ENCODE peak calls at places on chromosomes 5 and 9, in ten cellular contexts. One of them, this sample, is unnamed. For H3K36me3, the result is how much of the 10 kb centered on the place peaks cover.

GRCh38 chr9:95815153-95815552 is 60.3 kb upstream of the ERCC6L2 start:
- DNase-seq in adrenal gland: no peak
- DNase-seq in H1: no peak
- DNase-seq in thoracic aorta: no peak
- DNase-seq in tibial artery: no peak
- DNase-seq in tibial nerve: no peak
- DNase-seq in ascending aorta: no peak
- DNase-seq in cardiac muscle cell: peak
- DNase-seq in psoas muscle: no peak
- DNase-seq in ovary: no peak
- DNase-seq in this sample: no peak

GRCh38 chr5:143445726-143446125 is 42.2 kb upstream of the NR3C1 start:
- DNase-seq in tibial artery: no peak
- DNase-seq in H1: no peak
- DNase-seq in adrenal gland: no peak
- DNase-seq in thoracic aorta: no peak
- DNase-seq in cardiac muscle cell: no peak
- DNase-seq in ovary: no peak
- DNase-seq in tibial nerve: no peak
- DNase-seq in psoas muscle: no peak
- DNase-seq in ascending aorta: no peak
- DNase-seq in this sample: no peak

GRCh38 chr9:137807721-137808703 is 69.6 kb upstream of the CACNA1B start:
- DNase-seq in psoas muscle: no peak
- DNase-seq in ovary: no peak
- DNase-seq in cardiac muscle cell: no peak
- DNase-seq in H1: no peak
- DNase-seq in tibial nerve: no peak
- DNase-seq in tibial artery: no peak
- DNase-seq in ascending aorta: no peak
- DNase-seq in adrenal gland: no peak
- DNase-seq in thoracic aorta: no peak
- DNase-seq in this sample: no peak

GRCh38 chr9:137461316-137461662 is 2.2 kb upstream of the NSMF start:
- DNase-seq in cardiac muscle cell: no peak
- DNase-seq in ovary: no peak
- DNase-seq in tibial artery: no peak
- DNase-seq in thoracic aorta: no peak
- DNase-seq in psoas muscle: peak
- DNase-seq in tibial nerve: no peak
- DNase-seq in adrenal gland: no peak
- DNase-seq in ascending aorta: no peak
- DNase-seq in H1: no peak
- DNase-seq in this sample: no peak

GRCh38 chr9:13330396-13331004 is 51.0 kb upstream of the MPDZ start:
- DNase-seq in psoas muscle: no peak
- DNase-seq in thoracic aorta: peak
- DNase-seq in tibial artery: peak
- DNase-seq in cardiac muscle cell: peak
- DNase-seq in ascending aorta: peak
- DNase-seq in tibial nerve: no peak
- DNase-seq in H1: no peak
- DNase-seq in adrenal gland: peak
- DNase-seq in ovary: peak
- DNase-seq in this sample: no peak

GRCh38 chr5:36733183-36733582 is 126.8 kb downstream of the SLC1A3 start:
- DNase-seq in ascending aorta: no peak
- DNase-seq in psoas muscle: no peak
- DNase-seq in adrenal gland: no peak
- DNase-seq in tibial nerve: no peak
- DNase-seq in thoracic aorta: no peak
- DNase-seq in cardiac muscle cell: no peak
- DNase-seq in H1: no peak
- DNase-seq in ovary: no peak
- DNase-seq in tibial artery: no peak
- DNase-seq in this sample: no peak

GRCh38 chr9:122445155-122445749 is 32.5 kb downstream of the OR1J1 start:
- DNase-seq in H1: no peak
- DNase-seq in thoracic aorta: no peak
- DNase-seq in cardiac muscle cell: peak
- DNase-seq in ovary: no peak
- DNase-seq in psoas muscle: no peak
- DNase-seq in ascending aorta: no peak
- DNase-seq in tibial nerve: no peak
- DNase-seq in adrenal gland: no peak
- DNase-seq in tibial artery: no peak
- DNase-seq in this sample: no peak

GRCh38 chr9:105148328-105149006 is 96.0 kb upstream of the SLC44A1 start:
- DNase-seq in ascending aorta: no peak
- DNase-seq in thoracic aorta: no peak
- DNase-seq in tibial artery: no peak
- DNase-seq in psoas muscle: no peak
- DNase-seq in ovary: no peak
- DNase-seq in adrenal gland: no peak
- DNase-seq in cardiac muscle cell: no peak
- DNase-seq in H1: peak
- DNase-seq in tibial nerve: no peak
- DNase-seq in this sample: no peak

GRCh38 chr5:34621280-34622045 is 34.7 kb upstream of the RAI14 start:
- DNase-seq in H1: no peak
- DNase-seq in tibial nerve: no peak
- DNase-seq in adrenal gland: no peak
- DNase-seq in psoas muscle: no peak
- DNase-seq in ascending aorta: no peak
- DNase-seq in cardiac muscle cell: peak
- DNase-seq in thoracic aorta: no peak
- DNase-seq in ovary: no peak
- DNase-seq in tibial artery: no peak
- DNase-seq in this sample: no peak

GRCh38 chr5:124537136-124537919 is 209.1 kb downstream of the ZNF608 start:
- DNase-seq in adrenal gland: no peak
- DNase-seq in psoas muscle: no peak
- DNase-seq in H1: no peak
- DNase-seq in ovary: no peak
- DNase-seq in tibial nerve: no peak
- DNase-seq in cardiac muscle cell: no peak
- DNase-seq in tibial artery: no peak
- DNase-seq in thoracic aorta: no peak
- DNase-seq in ascending aorta: no peak
- DNase-seq in this sample: no peak

GRCh38 chr5:72106922-72107873 is at the start of gene MAP1B:
- DNase-seq in ovary: peak
- DNase-seq in thoracic aorta: no peak
- DNase-seq in tibial nerve: peak
- DNase-seq in psoas muscle: peak
- DNase-seq in ascending aorta: peak
- DNase-seq in cardiac muscle cell: peak
- DNase-seq in adrenal gland: peak
- DNase-seq in H1: peak
- DNase-seq in tibial artery: peak
- DNase-seq in this sample: no peak

GRCh38 chr9:136304981-136305380 is 1.1 kb upstream of the CCDC187 start:
- DNase-seq in cardiac muscle cell: no peak
- DNase-seq in adrenal gland: no peak
- DNase-seq in H1: no peak
- DNase-seq in ovary: no peak
- DNase-seq in tibial nerve: no peak
- DNase-seq in psoas muscle: no peak
- DNase-seq in ascending aorta: no peak
- DNase-seq in tibial artery: no peak
- DNase-seq in thoracic aorta: no peak
- DNase-seq in this sample: no peak

GRCh38 chr9:136306691-136307208 is 2.9 kb upstream of the CCDC187 start:
- DNase-seq in psoas muscle: no peak
- DNase-seq in H1: no peak
- DNase-seq in adrenal gland: no peak
- DNase-seq in tibial artery: no peak
- DNase-seq in ascending aorta: no peak
- DNase-seq in ovary: no peak
- DNase-seq in tibial nerve: no peak
- DNase-seq in thoracic aorta: no peak
- DNase-seq in cardiac muscle cell: peak
- DNase-seq in this sample: no peak

GRCh38 chr9:136304456-136304855 is 562 bp upstream of the CCDC187 start:
- DNase-seq in H1: no peak
- DNase-seq in thoracic aorta: no peak
- DNase-seq in adrenal gland: no peak
- DNase-seq in tibial nerve: no peak
- DNase-seq in tibial artery: no peak
- DNase-seq in cardiac muscle cell: no peak
- DNase-seq in ovary: no peak
- DNase-seq in psoas muscle: no peak
- DNase-seq in ascending aorta: no peak
- DNase-seq in this sample: no peak

GRCh38 chr9:136307215-136307750 is 3.4 kb upstream of the CCDC187 start:
- DNase-seq in ascending aorta: no peak
- DNase-seq in thoracic aorta: no peak
- DNase-seq in cardiac muscle cell: peak
- DNase-seq in tibial artery: no peak
- DNase-seq in ovary: no peak
- DNase-seq in tibial nerve: no peak
- DNase-seq in psoas muscle: no peak
- DNase-seq in adrenal gland: no peak
- DNase-seq in H1: no peak
- DNase-seq in this sample: no peak

DNA sequence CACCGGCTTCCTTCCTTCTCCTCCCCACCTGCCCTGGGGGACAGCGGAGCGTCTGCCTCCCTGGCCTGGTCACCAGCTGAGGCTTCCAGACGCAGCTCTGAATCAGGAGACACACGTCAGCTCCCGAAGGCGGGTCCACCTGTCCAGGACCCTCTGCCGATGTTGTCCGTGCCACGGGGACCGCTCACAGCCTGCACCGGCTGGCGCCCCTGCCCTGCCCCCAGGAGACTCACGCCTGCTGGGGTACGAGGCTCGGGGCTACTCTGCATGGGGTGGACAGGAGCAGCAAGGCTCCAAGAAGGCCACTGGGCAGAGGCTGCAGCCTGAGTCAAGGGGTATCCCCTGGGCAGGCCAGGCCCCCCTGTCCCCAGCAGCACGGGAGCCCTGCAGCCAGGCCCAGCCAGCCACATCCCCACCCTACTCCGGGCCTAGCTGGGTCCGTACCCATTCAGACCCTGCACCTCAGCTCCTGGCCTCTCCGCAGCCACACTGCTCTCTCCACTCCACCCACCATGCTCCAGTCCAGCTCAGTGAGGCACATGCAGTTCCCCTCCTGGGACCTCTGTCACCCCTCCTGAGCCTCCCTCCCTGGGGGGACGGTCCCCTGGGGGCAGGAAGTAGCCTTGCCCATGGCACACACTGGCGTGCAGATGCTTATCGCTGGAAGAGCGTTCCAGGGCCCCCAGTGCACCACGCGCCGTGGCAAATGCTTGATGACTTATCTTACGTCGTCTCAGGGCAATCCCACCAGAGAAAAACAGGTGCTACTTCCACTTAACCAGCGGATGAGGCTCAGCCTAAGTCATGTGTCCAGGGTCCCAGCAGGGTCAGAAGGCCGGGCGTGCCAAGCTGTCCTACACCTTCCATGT is 2.2 kb upstream of the CCDC187 start:
- DNase-seq in ascending aorta: no peak
- DNase-seq in H1: no peak
- DNase-seq in psoas muscle: no peak
- DNase-seq in cardiac muscle cell: no peak
- DNase-seq in tibial artery: no peak
- DNase-seq in tibial nerve: no peak
- DNase-seq in thoracic aorta: no peak
- DNase-seq in adrenal gland: no peak
- DNase-seq in ovary: no peak
- DNase-seq in this sample: no peak
- TF ChIP-seq CTCF in ascending aorta: no peak
- TF ChIP-seq CTCF in H1: no peak
- TF ChIP-seq CTCF in psoas muscle: no peak
- TF ChIP-seq CTCF in cardiac muscle cell: no peak
- TF ChIP-seq CTCF in tibial artery: no peak
- TF ChIP-seq CTCF in tibial nerve: no peak
- TF ChIP-seq CTCF in thoracic aorta: no peak
- TF ChIP-seq CTCF in adrenal gland: no peak
- TF ChIP-seq CTCF in ovary: no peak
- TF ChIP-seq CTCF in this sample: no peak

GRCh38 chr9:92044945-92045344 is 70.3 kb downstream of the SPTLC1 start:
- DNase-seq in psoas muscle: no peak
- DNase-seq in H1: no peak
- DNase-seq in cardiac muscle cell: no peak
- DNase-seq in adrenal gland: no peak
- DNase-seq in ascending aorta: no peak
- DNase-seq in ovary: no peak
- DNase-seq in tibial nerve: no peak
- DNase-seq in thoracic aorta: no peak
- DNase-seq in tibial artery: no peak
- DNase-seq in this sample: no peak
- H3K36me3 ChIP-seq in psoas muscle: half or more
- H3K36me3 ChIP-seq in H1: half or more
- H3K36me3 ChIP-seq in cardiac muscle cell: under half
- H3K36me3 ChIP-seq in adrenal gland: under half
- H3K36me3 ChIP-seq in ascending aorta: half or more
- H3K36me3 ChIP-seq in ovary: under half
- H3K36me3 ChIP-seq in tibial nerve: under half
- H3K36me3 ChIP-seq in thoracic aorta: under half
- H3K36me3 ChIP-seq in tibial artery: half or more
- H3K36me3 ChIP-seq in this sample: under half

GRCh38 chr9:36914212-36914577 is 119.9 kb downstream of the PAX5 start:
- DNase-seq in adrenal gland: no peak
- DNase-seq in ovary: no peak
- DNase-seq in tibial nerve: no peak
- DNase-seq in thoracic aorta: no peak
- DNase-seq in cardiac muscle cell: no peak
- DNase-seq in H1: no peak
- DNase-seq in psoas muscle: no peak
- DNase-seq in ascending aorta: no peak
- DNase-seq in tibial artery: no peak
- DNase-seq in this sample: no peak
- TF ChIP-seq CTCF in adrenal gland: no peak
- TF ChIP-seq CTCF in ovary: no peak
- TF ChIP-seq CTCF in tibial nerve: no peak
- TF ChIP-seq CTCF in thoracic aorta: no peak
- TF ChIP-seq CTCF in cardiac muscle cell: no peak
- TF ChIP-seq CTCF in H1: no peak
- TF ChIP-seq CTCF in psoas muscle: no peak
- TF ChIP-seq CTCF in ascending aorta: no peak
- TF ChIP-seq CTCF in tibial artery: no peak
- TF ChIP-seq CTCF in this sample: no peak

DNA sequence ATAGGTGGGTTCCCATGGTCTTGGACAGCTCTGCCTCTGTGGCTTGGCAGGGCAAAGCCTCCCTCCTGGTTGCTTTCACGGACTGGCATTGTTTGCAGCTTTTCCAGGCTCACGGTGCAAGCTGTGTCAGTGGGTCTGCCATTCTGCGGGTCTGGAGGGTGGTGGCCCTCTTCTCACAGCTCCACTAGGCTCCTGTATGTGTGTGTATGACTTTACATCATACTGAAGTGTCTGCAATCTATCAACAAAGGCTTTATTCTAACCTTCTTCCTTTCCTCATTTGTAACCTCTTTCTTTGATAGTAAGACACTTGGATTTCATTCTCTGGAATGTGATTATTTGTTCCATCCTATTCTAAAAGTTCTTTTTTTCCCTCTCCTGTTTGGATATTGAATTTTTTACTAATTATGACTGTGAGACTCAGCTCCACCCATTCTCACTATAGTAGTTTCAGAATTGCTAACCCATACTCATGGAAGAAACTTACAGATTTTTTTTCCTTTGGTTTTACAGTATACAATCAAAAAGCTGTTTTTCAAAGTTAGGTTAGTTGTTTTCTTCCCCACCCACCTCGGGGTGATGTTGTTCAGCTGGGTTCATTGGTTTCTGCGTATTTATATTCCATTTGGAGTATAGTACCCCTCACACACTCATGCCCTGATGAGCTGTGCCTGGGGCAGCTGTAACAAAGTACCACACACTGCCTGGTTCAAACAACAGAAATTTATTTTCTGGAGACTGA is 144.6 kb upstream of the OTULINL start:
- DNase-seq in H1: no peak
- DNase-seq in tibial artery: no peak
- DNase-seq in cardiac muscle cell: no peak
- DNase-seq in tibial nerve: no peak
- DNase-seq in ovary: no peak
- DNase-seq in psoas muscle: no peak
- DNase-seq in ascending aorta: no peak
- DNase-seq in thoracic aorta: no peak
- DNase-seq in adrenal gland: no peak
- DNase-seq in this sample: no peak
- H3K36me3 ChIP-seq in H1: under half
- H3K36me3 ChIP-seq in tibial artery: under half
- H3K36me3 ChIP-seq in cardiac muscle cell: under half
- H3K36me3 ChIP-seq in tibial nerve: under half
- H3K36me3 ChIP-seq in ovary: under half
- H3K36me3 ChIP-seq in psoas muscle: under half
- H3K36me3 ChIP-seq in ascending aorta: under half
- H3K36me3 ChIP-seq in thoracic aorta: under half
- H3K36me3 ChIP-seq in adrenal gland: under half
- H3K36me3 ChIP-seq in this sample: under half